ENCODE peak calls at places on chromosomes 7 and 10, in six cellular contexts. H is SK-N-SH, W is foreskin fibroblast, V is heart right ventricle, K is tibial artery, R is dorsolateral prefrontal cortex. J is an unnamed sample.
A peak's percentile ranks its signal among the peaks of the same experiment; 100 is the strongest.

GRCh38 chr10:29387269-29387668 is 98.4 kb downstream of the LYZL1 start:
- DNase-seq in W (no peak), K (no peak), H (no peak), V (no peak), R (no peak), J (no peak)

GRCh38 chr7:74612015-74612829 is 45.3 kb upstream of the GTF2I start:
- DNase-seq in V (no peak), K (no peak), H (peak; percentile 62), R (no peak), W (no peak), J (no peak)

GRCh38 chr10:110398419-110399162 is 93.9 kb upstream of the SMNDC1 start:
- DNase-seq in K (peak; percentile 73), R (no peak), V (peak; percentile 32), W (peak; percentile 99), H (no peak), J (peak; percentile 100)

GRCh38 chr7:11579141-11579540 is 252.9 kb downstream of the THSD7A start:
- DNase-seq in R (no peak), V (no peak), W (peak; percentile 5), K (no peak), H (no peak), J (no peak)

GRCh38 chr7:82098410-82098809 is 328.6 kb upstream of the HGF start:
- DNase-seq in R (no peak), H (no peak), K (no peak), V (no peak), W (no peak), J (no peak)

GRCh38 chr10:15251791-15252380 is 83.4 kb upstream of the NMT2 start:
- DNase-seq in H (no peak), W (no peak), V (no peak), K (no peak), R (no peak), J (no peak)

GRCh38 chr7:7639421-7639820 is 1.1 kb upstream of the UMAD1 start:
- DNase-seq in H (no peak), K (no peak), W (no peak), R (no peak), V (no peak), J (no peak)

GRCh38 chr7:67823345-67823744 is 826.7 kb downstream of the TYW1 start:
- DNase-seq in R (no peak), V (no peak), W (peak; percentile 77), K (no peak), H (no peak), J (no peak)

GRCh38 chr10:105042906-105043552 is 401.9 kb downstream of the SORCS3 start:
- DNase-seq in R (no peak), H (no peak), K (no peak), V (no peak), W (no peak), J (no peak)

GRCh38 chr7:148332191-148332590 is 258.4 kb upstream of the C7orf33 start:
- DNase-seq in H (no peak), R (no peak), V (no peak), W (no peak), K (no peak), J (no peak)

GRCh38 chr7:152544481-152544927 is 108.7 kb upstream of the KMT2C start:
- DNase-seq in H (no peak), K (no peak), V (no peak), R (no peak), W (no peak), J (no peak)

GRCh38 chr10:73228247-73228646 is 18.8 kb downstream of the DNAJC9 start:
- DNase-seq in H (no peak), W (peak; percentile 47), K (no peak), R (no peak), V (no peak), J (no peak)

GRCh38 chr7:1501487-1502270 is 2.5 kb downstream of the INTS1 start:
- DNase-seq in H (no peak), K (no peak), R (no peak), V (no peak), W (no peak), J (no peak)

GRCh38 chr7:117216436-117217069 is 106.3 kb downstream of the WNT2 start:
- DNase-seq in V (no peak), W (no peak), K (no peak), R (no peak), H (no peak), J (no peak)

GRCh38 chr7:43072530-43072929 is 39.9 kb upstream of the HECW1 start:
- DNase-seq in V (no peak), R (no peak), W (no peak), K (no peak), H (no peak), J (no peak)

GRCh38 chr7:147432068-147432467 is 1158.5 kb upstream of the C7orf33 start:
- DNase-seq in W (peak; percentile 25), R (no peak), K (no peak), H (peak; percentile 61), V (no peak), J (no peak)

DNA sequence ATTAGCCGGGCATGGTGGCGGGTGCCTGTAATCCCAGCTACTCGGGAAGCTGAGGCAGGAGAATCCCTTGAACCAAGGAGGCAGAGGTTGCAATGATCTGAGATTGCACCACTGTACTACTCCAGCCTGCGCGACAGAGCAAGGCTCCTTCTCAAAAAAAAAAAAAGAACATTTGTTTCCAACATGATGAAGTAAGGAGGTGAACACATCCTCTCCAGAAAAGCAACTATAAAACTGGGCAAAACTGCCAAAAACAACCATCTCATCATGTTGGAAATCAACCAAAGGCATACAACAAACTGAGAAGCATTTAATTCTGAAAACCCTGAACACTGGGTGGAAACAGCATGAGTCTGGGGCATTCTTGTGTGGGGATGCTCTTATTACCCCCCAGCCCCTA is 14.3 kb downstream of the PRTFDC1 start:
- DNase-seq in K (no peak), H (no peak), V (no peak), W (peak; percentile 39), R (no peak), J (no peak)
- H3K4me3 ChIP-seq in K (no peak overlapping the region), H (no peak overlapping the region), V (no peak overlapping the region), W (no peak overlapping the region), R (no peak overlapping the region), J (no peak overlapping the region)

GRCh38 chr7:84913731-84914130 is 273.1 kb downstream of the SEMA3D start:
- DNase-seq in W (peak; percentile 47), H (no peak), V (no peak), K (no peak), R (no peak), J (no peak)

GRCh38 chr7:84916161-84916560 is 270.7 kb downstream of the SEMA3D start:
- DNase-seq in W (no peak), V (no peak), R (no peak), H (no peak), K (no peak), J (no peak)

GRCh38 chr7:84912993-84913635 is 273.7 kb downstream of the SEMA3D start:
- DNase-seq in W (no peak), R (no peak), K (no peak), V (no peak), H (no peak), J (no peak)

GRCh38 chr7:84912537-84912936 is 274.3 kb downstream of the SEMA3D start:
- DNase-seq in H (no peak), R (no peak), W (no peak), V (no peak), K (no peak), J (no peak)

DNA sequence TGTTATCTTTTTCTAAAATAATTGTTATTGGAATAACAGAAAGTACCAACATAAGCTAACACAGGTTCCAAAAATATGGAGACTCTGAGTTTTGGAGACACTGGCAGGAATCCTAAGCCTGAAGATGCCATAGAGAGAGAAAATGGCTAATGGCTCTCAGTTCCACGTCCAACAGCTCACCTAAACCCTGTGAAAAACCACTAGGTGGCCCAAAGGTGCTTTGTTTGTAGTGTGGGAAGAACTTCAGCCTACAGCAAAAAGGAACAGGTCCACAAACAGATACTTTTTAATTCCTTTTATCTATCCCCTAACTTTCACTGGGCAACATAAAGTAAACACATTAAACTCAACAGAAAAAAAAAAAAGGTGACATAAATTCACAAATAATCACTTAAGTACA is 272.3 kb downstream of the SEMA3D start:
- DNase-seq in H (no peak), R (no peak), W (no peak), V (no peak), K (no peak), J (no peak)
- TF ChIP-seq CTCF in H (peak; percentile 14), R (no peak), W (no peak), V (no peak), K (no peak), J (peak; percentile 35)

GRCh38 chr10:80537086-80537704 is 507 bp upstream of the SH2D4B start:
- DNase-seq in K (peak; percentile 23), V (no peak), R (no peak), H (peak; percentile 80), W (no peak), J (no peak)
- H3K4me3 ChIP-seq in K (no peak overlapping the region), V (no peak overlapping the region), R (no peak overlapping the region), H (no peak overlapping the region), W (no peak overlapping the region), J (no peak overlapping the region)

DNA sequence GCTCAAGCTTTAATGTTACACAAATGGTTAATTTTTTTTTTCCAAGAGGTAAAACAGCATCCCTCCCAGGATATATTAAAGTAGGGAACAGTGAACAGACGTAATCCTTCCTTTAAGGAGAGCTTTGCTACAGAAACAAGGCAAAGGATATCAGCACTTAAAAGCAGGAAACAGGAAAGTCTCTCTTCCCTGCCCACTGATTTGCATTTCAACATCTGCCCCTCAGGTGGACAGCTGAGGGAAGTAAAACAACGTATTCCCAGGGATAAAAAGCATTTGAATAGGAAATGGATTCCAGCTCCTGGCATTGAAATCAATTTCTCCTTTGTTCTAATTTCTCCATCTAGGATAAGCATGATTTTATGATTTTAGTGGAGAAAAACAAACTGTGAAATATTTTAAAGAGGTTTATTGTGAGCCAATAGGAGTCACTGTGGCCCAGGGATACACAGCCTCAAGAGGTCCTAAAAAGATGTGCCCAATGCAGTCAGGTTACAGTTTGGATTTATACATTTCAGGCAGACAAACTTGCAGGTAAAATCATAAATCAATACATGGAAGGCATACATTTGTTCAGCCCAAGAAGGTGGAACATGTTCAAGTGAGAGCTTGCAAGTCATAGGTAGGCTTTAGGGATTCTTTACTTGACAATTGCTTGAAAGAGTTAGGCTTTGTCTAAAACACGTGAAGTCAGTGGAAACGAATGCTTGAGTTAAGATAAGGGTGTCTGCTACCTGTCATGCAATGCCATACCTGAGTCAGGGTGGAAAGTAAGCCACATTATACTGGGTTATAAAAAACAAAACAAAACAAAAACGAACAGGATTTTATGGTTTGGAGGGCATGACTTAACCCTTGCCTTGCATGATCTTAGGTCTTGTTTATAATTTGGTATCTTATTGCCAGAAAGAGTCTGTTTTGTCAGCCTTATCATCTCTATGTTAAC is 286.2 kb upstream of the VWC2 start:
- DNase-seq in R (no peak), H (no peak), V (no peak), W (no peak), K (no peak), J (no peak)
- TF ChIP-seq CTCF in R (no peak), H (no peak), V (no peak), W (no peak), K (no peak), J (no peak)

DNA sequence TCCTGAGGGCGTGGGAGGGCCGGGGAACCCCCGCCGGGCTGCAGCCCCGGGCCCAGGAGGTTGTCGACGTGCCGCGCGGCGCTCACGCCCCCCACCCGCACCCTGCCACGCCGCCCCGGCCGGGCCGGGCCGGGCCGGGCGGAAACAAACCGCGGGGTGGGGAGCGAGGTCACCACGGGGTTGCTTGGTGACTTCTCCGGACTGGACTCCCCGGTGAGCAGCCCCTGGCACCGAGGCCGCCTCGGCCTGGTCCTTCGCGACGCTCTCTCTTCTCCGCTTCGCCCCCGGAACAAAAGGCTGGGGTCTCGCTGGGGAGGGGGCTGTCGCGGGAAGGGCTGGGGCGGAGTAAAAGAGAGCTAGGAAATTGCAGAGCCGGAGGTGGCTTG is 478 bp downstream of the WIPF3 start:
- DNase-seq in R (no peak), K (no peak), V (no peak), W (no peak), H (peak; percentile 86), J (no peak)
- H3K4me3 ChIP-seq in R (peak overlapping the region; percentile 60), K (peak overlapping the region; percentile 67), V (peak overlapping the region; percentile 84), W (no peak overlapping the region), H (peak overlapping the region; percentile 38), J (peak overlapping the region; percentile 46)